ENCODE peak calls at places on chromosomes 13 and 19, in ten cellular contexts. J, Z, Q, P, B, W, X, C, G and V are unnamed samples. For H3K27me3, the result is how much of the 10 kb centered on the place peaks cover.

GRCh38 chr13:40910324-40911050 is 108.6 kb downstream of the ELF1 start:
- DNase-seq in P (no peak), X (peak), Z (no peak), G (no peak), J (no peak), C (no peak), B (no peak), W (no peak), Q (no peak), V (no peak)

GRCh38 chr13:58964048-58964447 is 1199.7 kb downstream of the DIAPH3 start:
- DNase-seq in Q (no peak), X (no peak), J (no peak), C (no peak), Z (no peak), P (no peak), W (no peak), B (no peak), G (no peak), V (no peak)

GRCh38 chr13:105787518-105788085 is 747.9 kb downstream of the EFNB2 start:
- DNase-seq in X (no peak), Q (no peak), G (no peak), Z (no peak), W (no peak), P (no peak), C (no peak), B (no peak), J (no peak), V (no peak)

GRCh38 chr13:111339366-111340143 is 19.1 kb downstream of the TEX29 start:
- DNase-seq in Z (no peak), C (no peak), B (no peak), Q (no peak), W (no peak), J (peak), P (no peak), G (no peak), X (no peak), V (peak)

GRCh38 chr13:110555601-110556223 is 5.8 kb downstream of the RAB20 start:
- DNase-seq in Z (no peak), B (no peak), P (no peak), Q (no peak), C (no peak), J (no peak), G (peak), X (no peak), W (no peak), V (no peak)

GRCh38 chr13:111508902-111509509 is 188.6 kb downstream of the TEX29 start:
- DNase-seq in P (no peak), Q (no peak), Z (no peak), B (no peak), X (no peak), G (no peak), C (no peak), J (no peak), W (no peak), V (no peak)

GRCh38 chr19:4367781-4368127 is 24.4 kb downstream of the MPND start:
- DNase-seq in G (no peak), X (no peak), C (no peak), J (no peak), W (no peak), Q (no peak), Z (no peak), B (no peak), P (no peak), V (no peak)

GRCh38 chr13:20847298-20847697 is 55.2 kb downstream of the XPO4 start:
- DNase-seq in J (no peak), Q (no peak), C (no peak), B (no peak), W (no peak), X (peak), Z (no peak), P (no peak), G (no peak), V (no peak)

GRCh38 chr19:58386166-58386575 is 898 bp upstream of the RPS5 start:
- DNase-seq in Q (no peak), G (peak), X (no peak), C (no peak), Z (no peak), J (no peak), P (no peak), W (no peak), B (no peak), V (peak)

GRCh38 chr13:66926851-66927524 is 303.1 kb downstream of the PCDH9 start:
- DNase-seq in Z (no peak), P (no peak), G (no peak), X (peak), C (no peak), W (no peak), Q (no peak), J (no peak), B (no peak), V (no peak)

GRCh38 chr19:53511933-53512374 is 26.0 kb upstream of the ZNF331 start:
- DNase-seq in J (peak), Z (peak), G (peak), Q (peak), C (peak), X (peak), W (peak), B (peak), P (peak), V (peak)

GRCh38 chr19:45905016-45905415 is 2.6 kb upstream of the MYPOP start:
- DNase-seq in C (no peak), Q (no peak), J (no peak), G (no peak), B (no peak), W (no peak), P (no peak), Z (no peak), X (no peak), V (no peak)

GRCh38 chr19:18601875-18602274 is 4.7 kb downstream of the CRLF1 start:
- DNase-seq in C (no peak), X (no peak), Q (no peak), B (no peak), J (no peak), W (no peak), G (no peak), P (no peak), Z (no peak), V (peak)
- H3K27me3 ChIP-seq in C (under half), X (under half), Q (under half), B (under half), J (under half), W (under half), G (under half), P (under half), Z (half or more), V (under half)

DNA sequence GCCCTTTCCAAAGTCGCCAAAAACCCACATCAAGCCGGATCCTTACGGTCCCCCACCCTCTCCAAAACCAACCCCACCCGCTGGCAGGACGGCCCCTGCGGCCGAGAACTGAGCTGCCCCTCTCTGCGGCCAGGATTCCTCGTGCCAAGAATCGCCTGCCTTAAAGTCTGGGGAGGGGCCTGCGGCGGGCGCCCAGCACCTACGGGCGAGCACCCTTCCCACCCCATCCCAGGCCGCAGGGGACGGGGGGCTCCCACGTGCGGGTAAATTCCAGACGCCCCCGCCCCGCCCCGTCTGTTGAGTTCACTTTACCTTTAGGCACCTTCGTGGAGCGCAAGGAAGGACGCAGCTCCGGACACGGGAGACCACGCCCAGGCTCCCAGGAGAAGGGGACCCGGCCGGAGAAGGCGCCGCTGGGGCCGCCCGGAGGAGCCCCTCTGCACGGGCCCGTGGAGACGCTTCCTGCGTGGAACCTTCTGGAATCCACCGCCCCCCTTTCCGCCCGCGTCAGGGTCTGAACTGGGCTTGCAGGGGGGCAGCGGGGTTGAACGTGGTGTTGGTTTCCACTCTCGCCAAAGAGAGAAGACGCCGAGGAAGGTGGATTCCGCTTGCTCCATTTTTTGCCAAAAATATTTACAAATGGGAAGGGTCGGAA is 22.8 kb downstream of the ONECUT3 start:
- DNase-seq in P (no peak), Z (no peak), B (no peak), J (no peak), G (no peak), X (no peak), C (no peak), Q (no peak), W (no peak), V (peak)
- H3K27me3 ChIP-seq in P (under half), Z (half or more), B (half or more), J (under half), G (under half), X (under half), C (under half), Q (under half), W (half or more), V (half or more)

DNA sequence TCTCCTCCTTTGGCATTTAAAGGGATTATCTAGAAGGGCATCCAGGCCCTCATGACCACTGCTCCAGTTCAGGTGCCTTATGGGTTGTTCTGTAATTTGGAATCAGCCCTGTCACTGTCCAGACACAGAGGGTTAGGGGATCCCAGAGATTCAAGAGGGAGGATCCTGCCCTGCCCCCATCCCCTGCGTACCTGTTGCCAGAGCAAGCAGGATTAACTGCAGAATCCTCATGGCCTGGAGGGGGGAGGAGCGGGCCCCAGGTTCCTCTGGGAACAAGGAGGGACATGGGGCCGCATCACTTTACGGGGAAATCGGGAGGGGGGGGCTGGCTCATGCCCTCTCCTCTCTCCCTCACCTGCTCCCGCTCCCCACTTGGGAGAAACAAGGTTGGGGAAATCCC is 1.0 kb downstream of the KLK11 start:
- DNase-seq in W (no peak), P (no peak), B (no peak), C (no peak), X (no peak), G (no peak), Q (no peak), J (no peak), Z (no peak), V (no peak)
- H3K27me3 ChIP-seq in W (under half), P (under half), B (under half), C (under half), X (under half), G (under half), Q (under half), J (under half), Z (under half), V (under half)

DNA sequence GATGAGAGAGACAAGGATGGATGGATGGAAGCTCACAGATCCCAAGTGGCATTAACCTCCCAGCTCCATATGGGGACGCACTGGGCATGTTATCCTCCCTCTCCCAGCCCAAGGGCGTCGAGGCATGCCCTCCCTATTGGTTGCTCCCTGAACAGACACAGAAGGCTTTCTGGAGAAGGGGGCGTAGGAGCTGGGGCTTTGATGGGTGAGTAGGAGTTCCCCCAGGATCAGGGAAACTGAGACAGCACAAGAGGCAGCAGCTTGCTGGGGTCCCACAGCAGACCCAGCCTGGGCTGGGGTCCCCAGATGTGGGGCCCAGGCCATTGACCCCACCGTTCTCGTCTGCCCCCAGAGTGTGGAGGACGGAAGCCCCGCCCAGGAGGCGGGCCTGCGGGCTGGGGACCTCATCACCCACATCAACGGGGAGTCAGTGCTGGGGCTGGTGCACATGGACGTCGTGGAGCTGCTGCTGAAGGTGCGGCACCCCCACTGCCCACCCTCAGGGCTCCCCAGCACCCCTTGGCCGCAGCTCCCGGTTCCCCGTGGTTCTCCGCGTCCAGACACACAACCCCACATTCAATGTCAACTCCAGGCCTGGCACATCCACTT is 7.5 kb upstream of the PIK3R2 start:
- DNase-seq in G (no peak), B (no peak), P (no peak), C (no peak), Q (no peak), W (no peak), J (no peak), Z (no peak), X (no peak), V (no peak)
- H3K27me3 ChIP-seq in G (under half), B (under half), P (under half), C (under half), Q (under half), W (under half), J (under half), Z (under half), X (under half), V (under half)

GRCh38 chr19:29520390-29520789 is 5.4 kb upstream of the VSTM2B start:
- DNase-seq in X (no peak), J (no peak), Q (no peak), P (no peak), W (no peak), B (no peak), Z (no peak), G (no peak), C (no peak), V (no peak)

GRCh38 chr19:29519146-29519545 is 6.6 kb upstream of the VSTM2B start:
- DNase-seq in G (no peak), J (no peak), Q (no peak), P (no peak), X (no peak), C (no peak), W (no peak), Z (no peak), B (no peak), V (no peak)

GRCh38 chr19:29517946-29518345 is 7.8 kb upstream of the VSTM2B start:
- DNase-seq in X (no peak), W (no peak), G (no peak), B (no peak), P (no peak), C (no peak), Q (no peak), J (no peak), Z (no peak), V (no peak)

GRCh38 chr19:29521291-29522075 is 4.3 kb upstream of the VSTM2B start:
- DNase-seq in X (no peak), Q (no peak), G (no peak), P (no peak), B (no peak), C (no peak), J (no peak), W (no peak), Z (no peak), V (no peak)

GRCh38 chr19:29519931-29520330 is 5.9 kb upstream of the VSTM2B start:
- DNase-seq in W (no peak), B (no peak), J (no peak), P (no peak), Z (no peak), X (no peak), C (no peak), G (no peak), Q (no peak), V (no peak)
- H3K27me3 ChIP-seq in W (under half), B (under half), J (under half), P (under half), Z (under half), X (under half), C (under half), G (under half), Q (under half), V (under half)